ENCODE peak calls at places on chromosomes 6 and 20, in eight cellular contexts. W is endodermal cell; H is cardiac muscle cell; X is transverse colon; D is CD8-positive, alpha-beta T cell; A is psoas muscle; M is right atrium auricular region; F is heart left ventricle. P is an unnamed sample.

GRCh38 chr20:63534831-63535651 is 2.1 kb downstream of the PTK6 start:
- DNase-seq in W (peak), H (no peak), X (peak), D (no peak), A (peak), M (no peak), F (no peak), P (no peak)

GRCh38 chr6:93366506-93366905 is 52.9 kb downstream of the EPHA7 start:
- DNase-seq in W (no peak), H (no peak), X (no peak), D (no peak), A (no peak), M (no peak), F (no peak), P (no peak)

GRCh38 chr6:142378138-142378875 is 76.5 kb downstream of the ADGRG6 start:
- DNase-seq in W (no peak), H (peak), X (no peak), D (no peak), A (no peak), M (no peak), F (no peak), P (no peak)

GRCh38 chr20:37290158-37290810 is 829 bp downstream of the MANBAL start:
- DNase-seq in W (no peak), H (no peak), X (no peak), D (no peak), A (no peak), M (no peak), F (no peak), P (no peak)

GRCh38 chr6:35343092-35343834 is 905 bp downstream of the PPARD start:
- DNase-seq in W (no peak), H (no peak), X (peak), D (no peak), A (peak), M (no peak), F (peak), P (peak)

GRCh38 chr6:130020106-130020851 is 1.9 kb downstream of the L3MBTL3 start:
- DNase-seq in W (peak), H (peak), X (peak), D (peak), A (peak), M (no peak), F (peak), P (peak)

GRCh38 chr6:23414204-23414501 is 711.9 kb upstream of the NRSN1 start:
- DNase-seq in W (no peak), H (peak), X (no peak), D (no peak), A (no peak), M (no peak), F (no peak), P (peak)

GRCh38 chr6:118660218-118660569 is 8.8 kb upstream of the CEP85L start:
- DNase-seq in W (no peak), H (peak), X (no peak), D (peak), A (no peak), M (no peak), F (no peak), P (no peak)

GRCh38 chr6:129748901-129749748 is 39.1 kb upstream of the ARHGAP18 start:
- DNase-seq in W (no peak), H (no peak), X (no peak), D (no peak), A (no peak), M (no peak), F (no peak), P (peak)

DNA sequence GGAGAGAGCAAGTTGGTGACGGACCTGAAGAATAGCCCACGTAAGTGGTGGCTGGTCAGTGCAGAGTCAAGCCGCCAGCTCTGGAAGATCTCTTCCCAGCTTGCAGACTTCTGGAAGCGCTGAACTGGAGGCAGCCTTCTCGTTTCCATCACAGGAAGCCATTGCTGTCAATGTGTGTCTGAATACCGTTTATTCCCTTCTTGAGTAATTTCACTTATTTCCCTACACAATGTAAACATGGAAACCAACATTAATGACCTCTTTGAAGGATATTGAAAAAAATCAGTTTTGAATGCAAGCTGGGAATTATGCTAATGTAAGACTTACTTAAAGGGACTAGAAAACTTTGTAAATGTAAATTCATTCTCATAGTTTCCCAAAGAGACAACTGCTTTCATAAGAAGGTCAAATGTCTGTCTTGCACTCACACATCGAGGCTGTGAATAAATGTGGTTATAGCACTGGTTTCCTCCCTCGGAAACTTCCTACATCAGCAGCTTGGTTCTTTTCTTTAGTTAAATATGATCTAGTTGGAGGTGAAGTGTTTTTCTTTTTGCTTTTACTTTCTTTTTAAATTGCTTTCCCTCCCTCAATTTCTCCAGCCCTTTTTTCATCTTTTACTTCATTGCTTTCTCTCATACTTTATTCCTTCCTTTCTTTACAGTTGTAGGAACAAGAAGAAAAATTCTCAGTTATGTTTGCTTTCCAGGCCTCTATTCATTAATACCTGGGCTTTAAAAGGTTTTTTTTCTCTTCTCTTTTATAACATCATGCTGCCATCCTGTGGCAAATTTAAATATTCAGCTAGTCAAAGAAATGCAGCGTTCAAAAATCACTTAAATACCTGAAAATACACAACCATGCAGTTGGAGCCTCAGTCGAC is 108.2 kb downstream of the TNFAIP3 start:
- DNase-seq in W (no peak), H (no peak), X (no peak), D (peak), A (no peak), M (no peak), F (no peak), P (peak)
- TF ChIP-seq CTCF in W (peak), H (peak), X (no peak), D (peak), A (peak), M (no peak), F (peak), P (peak)

DNA sequence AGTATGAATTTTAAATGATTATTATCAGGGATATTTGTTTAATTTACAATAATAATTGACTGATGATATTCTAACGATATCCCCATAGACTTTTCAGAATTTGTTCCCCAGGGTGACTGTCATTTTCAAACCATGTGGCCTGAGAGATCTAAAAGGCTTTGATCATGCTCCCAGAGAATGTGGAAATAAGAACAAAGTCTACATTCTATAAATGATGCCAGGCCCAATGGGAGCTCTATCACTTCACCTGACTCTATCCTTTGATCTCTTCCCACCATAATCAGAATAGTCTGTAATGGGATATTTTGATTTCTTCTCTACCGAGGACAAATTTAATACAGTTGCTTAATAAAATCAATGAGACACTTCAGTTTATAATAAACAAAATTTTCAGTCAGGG is 483.4 kb upstream of the IRAK1BP1 start:
- DNase-seq in W (no peak), H (no peak), X (no peak), D (no peak), A (no peak), M (no peak), F (no peak), P (no peak)
- H3K4me3 ChIP-seq in W (no peak), H (no peak), X (no peak), D (no peak), A (no peak), M (no peak), F (no peak), P (no peak)

GRCh38 chr6:111722220-111722731 is 116.6 kb upstream of the TRAF3IP2 start:
- DNase-seq in W (peak), H (no peak), X (no peak), D (no peak), A (no peak), M (no peak), F (no peak), P (no peak)

GRCh38 chr6:111724039-111724438 is 118.4 kb upstream of the TRAF3IP2 start:
- DNase-seq in W (no peak), H (no peak), X (no peak), D (no peak), A (no peak), M (no peak), F (no peak), P (no peak)

GRCh38 chr6:111725446-111726112 is 119.9 kb upstream of the TRAF3IP2 start:
- DNase-seq in W (no peak), H (no peak), X (no peak), D (no peak), A (peak), M (peak), F (no peak), P (no peak)

GRCh38 chr6:111723412-111723970 is 117.8 kb upstream of the TRAF3IP2 start:
- DNase-seq in W (no peak), H (no peak), X (no peak), D (no peak), A (no peak), M (no peak), F (no peak), P (no peak)

GRCh38 chr6:111724505-111724904 is 118.8 kb upstream of the TRAF3IP2 start:
- DNase-seq in W (no peak), H (no peak), X (no peak), D (no peak), A (no peak), M (no peak), F (no peak), P (peak)
- TF ChIP-seq CTCF in W (no peak), H (no peak), X (no peak), D (no peak), A (no peak), M (no peak), F (no peak), P (no peak)

GRCh38 chr20:3082955-3083952 is 1.3 kb downstream of the AVP start:
- DNase-seq in W (peak), H (no peak), X (no peak), D (no peak), A (no peak), M (no peak), F (no peak), P (no peak)
- H3K4me3 ChIP-seq in W (no peak), H (peak), X (peak), D (peak), A (peak), M (peak), F (no peak), P (no peak)

GRCh38 chr6:41786451-41787218 is 859 bp upstream of the TOMM6 start:
- DNase-seq in W (peak), H (peak), X (peak), D (peak), A (peak), M (peak), F (peak), P (peak)
- TF ChIP-seq CTCF in W (peak), H (peak), X (peak), D (peak), A (peak), M (peak), F (peak), P (peak)

DNA sequence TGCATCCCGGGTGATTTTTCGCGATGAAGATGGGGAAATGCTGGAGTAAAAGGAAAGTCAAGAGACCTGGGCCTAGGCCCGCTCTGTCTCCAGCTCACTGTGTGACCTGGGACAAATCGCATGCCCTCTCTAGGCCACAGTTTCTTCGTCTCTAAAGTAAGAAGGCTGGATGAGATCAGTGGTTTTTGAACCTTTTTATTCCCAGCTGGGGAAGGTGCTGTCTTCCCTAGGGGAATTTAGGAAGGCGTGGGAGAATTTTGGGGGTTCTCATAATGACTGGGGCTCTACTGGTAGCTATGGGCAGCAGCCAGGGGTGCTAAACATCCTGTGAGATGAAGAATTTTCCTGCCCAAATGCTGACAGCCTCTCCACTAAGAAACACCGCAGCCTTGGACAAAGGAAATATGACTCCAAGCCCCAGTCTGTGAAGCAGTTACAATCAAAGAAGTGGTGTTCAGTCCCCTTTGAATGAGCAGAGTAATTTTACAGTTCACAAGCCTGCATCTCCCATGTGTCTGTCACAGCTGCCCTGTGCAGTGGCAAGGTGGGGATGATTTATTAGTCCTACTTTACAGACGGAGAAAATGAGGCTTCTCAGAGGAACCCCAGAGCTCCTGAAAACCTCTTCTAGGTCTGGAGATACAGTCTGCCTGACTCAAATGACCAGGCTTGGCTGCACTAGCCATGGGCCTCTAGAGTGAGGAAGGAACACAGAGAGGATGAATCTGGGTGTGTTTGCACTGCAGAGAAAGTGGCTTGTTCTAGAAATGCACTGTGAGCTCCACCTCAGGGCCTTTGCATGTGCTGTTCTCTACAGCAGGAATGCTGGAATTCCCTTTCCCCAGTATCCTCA is 57.2 kb downstream of the RAB44 start:
- DNase-seq in W (no peak), H (no peak), X (no peak), D (no peak), A (no peak), M (no peak), F (no peak), P (peak)
- H3K4me3 ChIP-seq in W (no peak), H (no peak), X (no peak), D (no peak), A (no peak), M (no peak), F (no peak), P (peak)

P was measured in GM12865.